ENCODE peak calls at places on chromosomes 7 and 10, in four cellular contexts. I is Peyer's patch, J is aorta, P is A673. X is an unnamed sample.

GRCh38 chr10:33196710-33197406 is 137.6 kb downstream of the NRP1 start:
- DNase-seq in I (no peak), J (no peak), P (peak; percentile 40), X (no peak)

GRCh38 chr7:155965010-155965409 is 152.7 kb upstream of the SHH start:
- DNase-seq in I (no peak), J (no peak), P (no peak), X (no peak)

GRCh38 chr10:43961523-43962345 is 313.1 kb upstream of the ZNF32 start:
- DNase-seq in I (no peak), J (no peak), P (no peak), X (no peak)

GRCh38 chr7:150941983-150942590 is 36.0 kb downstream of the KCNH2 start:
- DNase-seq in I (peak; percentile 69), J (no peak), P (no peak), X (no peak)

GRCh38 chr10:112958275-112958995 is 8.4 kb downstream of the TCF7L2 start:
- DNase-seq in I (no peak), J (no peak), P (peak; percentile 94), X (no peak)

GRCh38 chr7:130913721-130914588 is 179.9 kb upstream of the KLF14 start:
- DNase-seq in I (no peak), J (no peak), P (peak; percentile 13), X (no peak)

GRCh38 chr10:19874791-19875190 is 58.6 kb downstream of the PLXDC2 start:
- DNase-seq in I (no peak), J (no peak), P (no peak), X (no peak)

GRCh38 chr10:75404335-75405200 is 3.0 kb upstream of the ZNF503 start:
- DNase-seq in I (no peak), J (peak; percentile 56), P (no peak), X (no peak)

GRCh38 chr7:30335763-30336487 is 51.5 kb downstream of the ZNRF2 start:
- DNase-seq in I (no peak), J (no peak), P (no peak), X (no peak)

GRCh38 chr10:62724465-62724864 is 80.1 kb upstream of the ADO start:
- DNase-seq in I (no peak), J (no peak), P (peak; percentile 7), X (no peak)

GRCh38 chr7:55496906-55497305 is 75.4 kb downstream of the VOPP1 start:
- DNase-seq in I (no peak), J (peak; percentile 17), P (no peak), X (no peak)

GRCh38 chr10:88991161-88991899 is 732 bp downstream of the FAS start:
- DNase-seq in I (peak; percentile 65), J (peak; percentile 84), P (peak; percentile 86), X (peak; percentile 74)

GRCh38 chr10:122657734-122658133 is 41.9 kb downstream of the C10orf120 start:
- DNase-seq in I (no peak), J (no peak), P (no peak), X (no peak)

GRCh38 chr10:106815427-106816043 is 349.0 kb downstream of the SORCS1 start:
- DNase-seq in I (no peak), J (no peak), P (peak; percentile 16), X (no peak)

GRCh38 chr7:43616977-43617376 is 34.1 kb downstream of the STK17A start:
- DNase-seq in I (no peak), J (no peak), P (no peak), X (no peak)
- H3K4me1 ChIP-seq in I (peaks cover 4% of the 10 kb centered on the region), J (peaks cover 9% of the 10 kb centered on the region), P (peaks cover 38% of the 10 kb centered on the region), X (no peaks in the 10 kb centered on the region)

DNA sequence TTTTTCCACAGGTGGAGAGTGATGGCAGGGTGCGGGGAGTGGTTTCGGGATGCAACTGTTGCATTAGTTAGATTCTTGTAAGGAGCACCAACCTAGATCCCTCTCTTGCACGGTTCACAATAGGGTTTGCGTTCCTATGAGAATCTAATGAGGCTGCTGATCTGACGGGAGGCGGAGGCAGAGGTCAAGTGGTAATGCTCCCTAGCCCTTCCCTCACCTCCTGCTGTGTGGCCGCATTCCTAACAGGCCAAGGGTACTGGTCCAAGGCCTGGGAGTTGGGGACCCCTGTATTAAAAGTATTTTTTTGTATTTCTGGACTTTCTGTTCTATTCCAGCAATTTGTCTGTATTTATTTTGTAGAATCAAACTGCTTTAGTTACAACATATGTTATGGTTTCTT is 7.2 kb downstream of the CBLL1 start:
- DNase-seq in I (no peak), J (no peak), P (no peak), X (no peak)
- H3K36me3 ChIP-seq in I (peaks cover 72% of the 10 kb centered on the region), J (peaks cover 4% of the 10 kb centered on the region), P (peaks cover 72% of the 10 kb centered on the region), X (peaks cover 51% of the 10 kb centered on the region)

DNA sequence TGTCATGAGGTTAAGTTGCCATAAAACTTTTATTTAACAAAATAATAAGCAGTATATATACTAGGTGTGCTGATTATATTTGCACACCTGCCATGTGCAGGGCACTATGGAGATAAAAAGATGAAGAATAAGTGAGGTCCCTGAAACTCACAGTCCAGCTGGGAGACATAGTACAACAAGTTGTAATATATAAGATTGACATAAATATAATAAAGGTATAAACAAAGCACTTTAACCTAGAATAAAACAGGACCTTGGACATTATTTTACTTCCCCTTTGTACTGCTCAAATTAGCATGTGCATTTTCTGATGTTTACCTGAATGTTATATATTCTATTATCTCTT is 6.2 kb downstream of the STK17A start:
- DNase-seq in I (no peak), J (no peak), P (no peak), X (no peak)
- H3K4me3 ChIP-seq in I (no peak overlapping the region), J (no peak overlapping the region), P (no peak overlapping the region), X (no peak overlapping the region)

GRCh38 chr7:99624487-99624886 is 7.7 kb downstream of the ZSCAN25 start:
- DNase-seq in I (peak; percentile 71), J (no peak), P (no peak), X (peak; percentile 53)
- H3K4me1 ChIP-seq in I (peaks cover 7% of the 10 kb centered on the region), J (no peaks in the 10 kb centered on the region), P (no peaks in the 10 kb centered on the region), X (no peaks in the 10 kb centered on the region)

DNA sequence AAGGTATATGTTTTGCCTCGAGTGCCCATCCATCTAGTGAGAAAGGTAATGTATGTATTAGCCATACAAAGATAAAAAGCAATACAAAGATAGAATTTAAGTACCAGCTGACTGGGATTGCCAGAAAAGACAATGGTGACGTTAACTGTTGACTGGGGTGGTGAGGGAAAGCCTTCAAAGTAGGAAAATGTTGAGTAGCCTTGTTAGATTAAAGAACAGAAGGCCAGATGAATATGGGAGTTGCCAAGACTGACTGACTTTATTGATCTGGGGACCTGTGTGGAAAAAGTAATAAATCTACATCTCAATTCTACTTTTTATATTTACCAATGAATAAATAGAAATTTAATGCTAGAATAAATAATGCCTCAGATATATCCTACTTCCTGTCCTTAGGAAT is 97.7 kb downstream of the TFEC start:
- DNase-seq in I (no peak), J (no peak), P (no peak), X (no peak)
- H3K36me3 ChIP-seq in I (no peaks in the 10 kb centered on the region), J (no peaks in the 10 kb centered on the region), P (no peaks in the 10 kb centered on the region), X (no peaks in the 10 kb centered on the region)

DNA sequence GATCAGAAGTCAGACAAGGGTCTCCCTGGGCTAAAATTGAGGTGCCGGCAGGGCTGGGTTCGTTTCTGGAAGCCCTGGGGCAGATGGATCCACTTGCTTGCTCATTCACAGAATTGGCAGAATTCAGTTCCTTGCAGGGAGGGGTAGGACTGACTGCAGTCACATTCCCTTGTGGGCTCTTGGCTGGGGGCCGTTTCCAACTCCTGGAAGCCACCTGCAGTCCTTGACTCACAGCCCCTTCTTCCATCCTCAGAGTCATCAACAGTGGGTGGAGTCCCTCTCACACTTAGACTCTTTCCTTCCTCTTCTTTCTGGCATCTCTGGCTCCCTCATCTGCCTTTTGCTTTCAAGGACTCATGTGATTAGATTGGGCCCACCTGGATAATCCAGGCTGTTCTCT is 54.6 kb upstream of the NANOS1 start:
- DNase-seq in I (no peak), J (no peak), P (no peak), X (no peak)
- H3K4me3 ChIP-seq in I (no peak overlapping the region), J (no peak overlapping the region), P (no peak overlapping the region), X (no peak overlapping the region)

GRCh38 chr7:105001652-105002184 is 12.3 kb upstream of the KMT2E start:
- DNase-seq in I (no peak), J (no peak), P (no peak), X (no peak)
- H3K4me1 ChIP-seq in I (peaks cover 99% of the 10 kb centered on the region), J (peaks cover 9% of the 10 kb centered on the region), P (peaks cover 24% of the 10 kb centered on the region), X (no peaks in the 10 kb centered on the region)

GRCh38 chr10:733086-733485 is 43.6 kb upstream of the DIP2C start:
- DNase-seq in I (no peak), J (no peak), P (no peak), X (no peak)
- H3K36me3 ChIP-seq in I (no peaks in the 10 kb centered on the region), J (no peaks in the 10 kb centered on the region), P (no peaks in the 10 kb centered on the region), X (no peaks in the 10 kb centered on the region)

DNA sequence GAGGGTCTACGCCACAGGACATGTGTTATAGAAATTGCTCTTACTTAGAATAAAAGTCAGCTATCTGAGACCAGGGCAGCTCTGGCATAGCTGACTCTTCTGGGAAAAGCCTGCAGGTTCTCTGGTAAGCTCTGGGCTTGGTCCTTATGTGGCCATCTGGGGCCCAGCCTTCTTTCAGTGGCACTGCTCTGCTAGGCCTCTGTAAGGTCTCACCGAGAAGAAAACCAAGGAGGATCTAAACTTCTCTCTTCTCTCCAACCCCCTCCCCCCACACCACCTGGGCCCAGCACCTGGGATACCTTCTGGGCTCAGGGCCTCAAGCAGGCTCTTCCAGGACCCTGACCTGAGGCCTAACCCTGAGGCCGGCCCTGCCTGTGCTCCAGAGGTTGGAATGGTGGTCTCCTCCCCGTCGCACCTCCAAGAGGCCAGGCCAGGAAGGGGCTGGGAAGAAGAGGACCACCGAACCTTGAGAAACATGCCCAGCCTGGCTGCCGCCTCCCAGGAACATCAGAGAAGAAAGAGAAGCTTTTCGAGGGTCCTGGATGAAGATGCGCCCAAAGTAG is 323.6 kb downstream of the GFRA1 start:
- DNase-seq in I (no peak), J (no peak), P (no peak), X (no peak)
- H3K4me3 ChIP-seq in I (no peak overlapping the region), J (no peak overlapping the region), P (no peak overlapping the region), X (no peak overlapping the region)

X was measured in tibial artery.